ENCODE peak calls at places on chromosomes 5 and 9, in six cellular contexts. One of them, this sample, is unnamed.

GRCh38 chr5:64418013-64418412 is 87.8 kb upstream of the RGS7BP start:
- DNase-seq in activated CD4-positive, alpha-beta T cell treated with anti-CD3 and anti-CD28 coated beads, Interleukin-2, amount 50 U/mL, for 1 hour: no peak
- DNase-seq in posterior cingulate gyrus: no peak
- DNase-seq in putamen: no peak
- DNase-seq in AG08396: no peak
- DNase-seq in ELF-1: no peak
- DNase-seq in this sample: no peak

GRCh38 chr9:88532320-88532719 is 2.7 kb upstream of the NXNL2 start:
- DNase-seq in posterior cingulate gyrus: no peak
- DNase-seq in activated CD4-positive, alpha-beta T cell treated with anti-CD3 and anti-CD28 coated beads, Interleukin-2, amount 50 U/mL, for 1 hour: no peak
- DNase-seq in putamen: no peak
- DNase-seq in AG08396: no peak
- DNase-seq in ELF-1: peak
- DNase-seq in this sample: no peak

GRCh38 chr5:148708854-148709253 is 54.5 kb upstream of the HTR4 start:
- DNase-seq in activated CD4-positive, alpha-beta T cell treated with anti-CD3 and anti-CD28 coated beads, Interleukin-2, amount 50 U/mL, for 1 hour: no peak
- DNase-seq in ELF-1: no peak
- DNase-seq in posterior cingulate gyrus: no peak
- DNase-seq in AG08396: no peak
- DNase-seq in putamen: no peak
- DNase-seq in this sample: no peak

GRCh38 chr9:130989891-130990290 is 19.1 kb upstream of the LAMC3 start:
- DNase-seq in ELF-1: no peak
- DNase-seq in AG08396: no peak
- DNase-seq in putamen: no peak
- DNase-seq in posterior cingulate gyrus: no peak
- DNase-seq in activated CD4-positive, alpha-beta T cell treated with anti-CD3 and anti-CD28 coated beads, Interleukin-2, amount 50 U/mL, for 1 hour: no peak
- DNase-seq in this sample: no peak

GRCh38 chr9:136053757-136054142 is 41.3 kb downstream of the NACC2 start:
- DNase-seq in putamen: no peak
- DNase-seq in posterior cingulate gyrus: no peak
- DNase-seq in ELF-1: no peak
- DNase-seq in AG08396: no peak
- DNase-seq in activated CD4-positive, alpha-beta T cell treated with anti-CD3 and anti-CD28 coated beads, Interleukin-2, amount 50 U/mL, for 1 hour: no peak
- DNase-seq in this sample: no peak

GRCh38 chr9:2055203-2055658 is 40.1 kb downstream of the SMARCA2 start:
- DNase-seq in putamen: peak
- DNase-seq in AG08396: no peak
- DNase-seq in posterior cingulate gyrus: no peak
- DNase-seq in activated CD4-positive, alpha-beta T cell treated with anti-CD3 and anti-CD28 coated beads, Interleukin-2, amount 50 U/mL, for 1 hour: no peak
- DNase-seq in ELF-1: no peak
- DNase-seq in this sample: no peak

GRCh38 chr9:16069671-16070586 is 517.1 kb downstream of the CCDC171 start:
- DNase-seq in ELF-1: peak
- DNase-seq in AG08396: no peak
- DNase-seq in putamen: no peak
- DNase-seq in activated CD4-positive, alpha-beta T cell treated with anti-CD3 and anti-CD28 coated beads, Interleukin-2, amount 50 U/mL, for 1 hour: no peak
- DNase-seq in posterior cingulate gyrus: no peak
- DNase-seq in this sample: no peak

GRCh38 chr9:97660345-97660744 is 26.7 kb downstream of the NCBP1 start:
- DNase-seq in activated CD4-positive, alpha-beta T cell treated with anti-CD3 and anti-CD28 coated beads, Interleukin-2, amount 50 U/mL, for 1 hour: no peak
- DNase-seq in putamen: no peak
- DNase-seq in posterior cingulate gyrus: no peak
- DNase-seq in ELF-1: no peak
- DNase-seq in AG08396: no peak
- DNase-seq in this sample: no peak

GRCh38 chr5:139389701-139390638 is at the start of gene MZB1:
- DNase-seq in AG08396: peak
- DNase-seq in ELF-1: no peak
- DNase-seq in putamen: no peak
- DNase-seq in posterior cingulate gyrus: no peak
- DNase-seq in activated CD4-positive, alpha-beta T cell treated with anti-CD3 and anti-CD28 coated beads, Interleukin-2, amount 50 U/mL, for 1 hour: peak
- DNase-seq in this sample: peak

This sample was measured in RPMI8226.